ENCODE peak calls at places on chromosomes 3 and 15, in eight cellular contexts. X, Q, E, G, U, M, D and A are unnamed samples.

GRCh38 chr15:94231728-94232086 is 346 bp downstream of the MCTP2 start:
- DNase-seq in X (peak), Q (no peak), E (no peak), G (no peak), U (no peak), M (no peak), D (no peak), A (no peak)

GRCh38 chr15:23860290-23860751 is 173.2 kb upstream of the NDN start:
- DNase-seq in X (no peak), Q (no peak), E (no peak), G (no peak), U (no peak), M (no peak), D (no peak), A (no peak)

GRCh38 chr15:66646308-66646707 is 55.7 kb upstream of the SMAD6 start:
- DNase-seq in X (no peak), Q (no peak), E (no peak), G (no peak), U (peak), M (no peak), D (no peak), A (peak)

GRCh38 chr3:23830869-23831484 is 25.2 kb downstream of the UBE2E1 start:
- DNase-seq in X (no peak), Q (no peak), E (no peak), G (no peak), U (no peak), M (no peak), D (no peak), A (no peak)

GRCh38 chr3:8318002-8318649 is 183.5 kb upstream of the LMCD1 start:
- DNase-seq in X (no peak), Q (no peak), E (no peak), G (no peak), U (no peak), M (no peak), D (no peak), A (no peak)

GRCh38 chr3:155377861-155378260 is 84.4 kb upstream of the STRIT1 start:
- DNase-seq in X (no peak), Q (no peak), E (no peak), G (no peak), U (no peak), M (no peak), D (no peak), A (no peak)

GRCh38 chr3:179697933-179698332 is 45.1 kb downstream of the USP13 start:
- DNase-seq in X (no peak), Q (no peak), E (no peak), G (no peak), U (no peak), M (no peak), D (no peak), A (no peak)

GRCh38 chr15:35912196-35912595 is 366.2 kb upstream of the DPH6 start:
- DNase-seq in X (no peak), Q (no peak), E (no peak), G (no peak), U (no peak), M (no peak), D (no peak), A (no peak)

GRCh38 chr15:77550275-77551251 is 82.1 kb downstream of the LINGO1 start:
- DNase-seq in X (no peak), Q (no peak), E (no peak), G (no peak), U (no peak), M (no peak), D (no peak), A (no peak)

GRCh38 chr3:99708207-99708745 is 69.9 kb downstream of the COL8A1 start:
- DNase-seq in X (no peak), Q (no peak), E (no peak), G (peak), U (no peak), M (no peak), D (no peak), A (no peak)

GRCh38 chr15:60325905-60326304 is 71.9 kb downstream of the ANXA2 start:
- DNase-seq in X (no peak), Q (no peak), E (no peak), G (no peak), U (no peak), M (no peak), D (no peak), A (no peak)

GRCh38 chr15:89143503-89144162 is 55.4 kb downstream of the ABHD2 start:
- DNase-seq in X (no peak), Q (no peak), E (no peak), G (no peak), U (no peak), M (no peak), D (no peak), A (no peak)

DNA sequence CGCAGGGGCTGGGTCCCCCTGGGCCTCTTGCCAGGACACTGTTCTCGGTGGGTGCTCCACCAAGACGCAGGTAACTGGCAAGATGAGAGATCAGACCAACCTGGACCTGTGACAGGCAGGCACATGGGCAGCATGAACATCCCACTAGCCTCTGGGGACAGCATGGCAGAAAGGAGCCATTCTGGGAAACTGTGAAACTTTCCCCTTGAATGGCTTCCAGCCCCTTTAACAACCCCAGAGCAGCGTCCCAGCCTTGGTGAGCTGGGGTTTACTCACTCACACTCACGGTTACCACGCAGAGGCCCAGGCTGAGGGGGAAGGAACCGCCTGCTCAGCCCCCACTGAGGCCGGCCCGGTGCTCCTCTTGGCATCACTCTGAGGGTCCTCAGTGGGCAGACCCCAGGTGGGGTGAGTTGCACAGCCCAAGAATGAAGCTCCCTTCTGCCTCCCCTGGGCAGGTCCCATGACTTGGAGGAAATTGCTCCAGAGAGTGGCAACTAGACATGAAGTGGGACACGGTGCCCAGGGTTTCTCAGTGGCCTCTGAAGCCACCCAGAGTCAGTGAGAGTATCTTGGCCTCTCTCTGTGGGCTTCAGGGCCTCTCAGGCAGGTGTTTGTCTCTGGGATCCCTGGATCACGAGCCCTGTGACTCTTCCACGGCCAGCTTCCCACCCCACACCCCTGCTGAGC is 15.2 kb upstream of the SRP14 start:
- DNase-seq in X (no peak), Q (no peak), E (no peak), G (no peak), U (no peak), M (no peak), D (no peak), A (no peak)
- H3K27ac ChIP-seq in X (peak), Q (peak), E (no peak), G (peak), U (no peak), M (no peak), D (no peak), A (no peak)

DNA sequence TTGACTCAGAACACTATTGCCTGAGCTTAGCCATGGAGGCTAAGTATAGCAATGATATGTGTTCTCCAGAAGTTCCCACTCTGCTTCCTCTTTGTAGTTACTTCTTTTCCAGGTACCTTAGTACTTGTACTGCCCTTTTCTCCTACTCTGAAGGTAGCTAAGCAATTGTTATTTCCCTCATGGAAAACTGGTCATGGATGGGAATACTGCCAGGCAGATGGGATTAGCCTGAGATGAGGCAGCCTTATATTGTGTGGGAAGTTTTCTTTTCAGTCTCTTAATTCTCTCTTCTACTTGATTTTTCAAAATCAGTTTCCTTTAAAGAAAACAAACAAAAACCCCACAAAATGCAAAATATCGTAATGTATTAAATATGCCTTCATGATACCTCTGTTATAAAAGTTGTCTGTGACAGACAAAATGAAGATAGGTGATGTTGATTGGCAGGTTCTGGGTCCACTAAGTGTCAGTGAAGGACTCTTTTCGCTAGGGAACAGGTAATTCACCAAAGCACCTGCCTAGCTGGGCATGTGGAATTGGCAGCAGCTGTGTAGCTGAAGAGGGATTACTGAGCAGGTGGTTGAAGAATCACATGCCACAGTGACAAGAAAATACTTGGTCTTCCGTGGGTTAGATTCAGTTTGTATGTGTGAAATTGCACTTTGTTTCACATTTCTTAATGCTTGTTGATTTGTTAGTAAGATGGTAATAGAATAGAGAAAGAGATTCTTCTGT is 4.1 kb downstream of the ZNF609 start:
- DNase-seq in X (no peak), Q (no peak), E (peak), G (no peak), U (no peak), M (no peak), D (no peak), A (no peak)
- H3K27ac ChIP-seq in X (peak), Q (no peak), E (no peak), G (no peak), U (no peak), M (no peak), D (no peak), A (no peak)

GRCh38 chr15:68274184-68274848 is 3.2 kb upstream of the FEM1B start:
- DNase-seq in X (no peak), Q (no peak), E (no peak), G (no peak), U (no peak), M (no peak), D (no peak), A (no peak)
- H3K27ac ChIP-seq in X (peak), Q (peak), E (peak), G (peak), U (no peak), M (no peak), D (peak), A (peak)

GRCh38 chr15:48631191-48631770 is 14.2 kb downstream of the FBN1 start:
- DNase-seq in X (no peak), Q (no peak), E (no peak), G (no peak), U (no peak), M (no peak), D (no peak), A (no peak)

GRCh38 chr15:48630245-48630644 is 15.3 kb downstream of the FBN1 start:
- DNase-seq in X (no peak), Q (no peak), E (no peak), G (no peak), U (no peak), M (no peak), D (no peak), A (no peak)

GRCh38 chr15:48627260-48627969 is 18.1 kb downstream of the FBN1 start:
- DNase-seq in X (no peak), Q (no peak), E (no peak), G (no peak), U (no peak), M (no peak), D (no peak), A (no peak)

GRCh38 chr15:48625126-48625525 is 20.4 kb downstream of the FBN1 start:
- DNase-seq in X (no peak), Q (no peak), E (no peak), G (no peak), U (no peak), M (no peak), D (no peak), A (no peak)

GRCh38 chr15:48628832-48629231 is 16.7 kb downstream of the FBN1 start:
- DNase-seq in X (no peak), Q (no peak), E (no peak), G (no peak), U (no peak), M (no peak), D (no peak), A (no peak)
- H3K27ac ChIP-seq in X (no peak), Q (no peak), E (no peak), G (no peak), U (no peak), M (no peak), D (no peak), A (no peak)

GRCh38 chr3:57160731-57161086 is 4.4 kb downstream of the IL17RD start:
- DNase-seq in X (no peak), Q (no peak), E (no peak), G (no peak), U (no peak), M (no peak), D (no peak), A (no peak)
- H3K27ac ChIP-seq in X (no peak), Q (peak), E (no peak), G (peak), U (peak), M (peak), D (no peak), A (no peak)

DNA sequence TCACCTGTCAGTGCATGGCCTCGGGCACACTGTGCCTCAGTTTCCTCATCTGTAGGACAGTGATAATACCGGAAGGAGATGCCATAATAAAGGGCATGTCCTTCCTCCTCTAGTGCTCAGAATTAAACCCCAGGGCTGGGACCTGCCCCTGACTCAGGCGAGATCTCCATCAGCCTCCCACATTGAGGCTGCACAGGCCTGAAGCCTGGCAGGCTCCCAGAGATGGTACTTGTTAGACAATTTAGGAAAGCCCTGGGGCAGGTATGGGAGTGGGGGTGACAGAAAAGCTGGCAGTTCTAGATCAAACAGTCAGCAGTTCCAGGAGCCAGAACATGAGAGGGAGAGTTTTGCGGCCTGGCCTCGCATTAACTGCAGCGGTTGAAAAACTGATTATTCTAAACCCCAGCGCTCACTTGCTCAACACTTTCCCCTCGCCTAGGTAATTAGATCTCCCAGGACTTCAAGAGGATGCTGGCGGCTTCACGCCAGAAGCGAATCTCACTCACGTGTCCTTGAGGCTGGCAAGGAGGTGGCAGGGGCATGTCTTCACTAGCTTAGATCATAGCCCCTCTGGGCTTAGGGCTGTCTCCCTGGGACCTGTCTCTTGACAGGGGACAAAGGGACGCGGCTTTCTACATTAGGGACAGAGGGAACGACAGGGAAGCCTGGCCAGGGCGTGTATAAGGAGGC is 73.1 kb downstream of the ATP2B2 start:
- DNase-seq in X (peak), Q (no peak), E (no peak), G (peak), U (no peak), M (no peak), D (no peak), A (peak)
- H3K27ac ChIP-seq in X (peak), Q (no peak), E (no peak), G (no peak), U (no peak), M (no peak), D (no peak), A (no peak)

GRCh38 chr3:52072471-52072870 is 16.1 kb upstream of the DUSP7 start:
- DNase-seq in X (no peak), Q (no peak), E (no peak), G (no peak), U (no peak), M (no peak), D (no peak), A (no peak)
- H3K27ac ChIP-seq in X (no peak), Q (no peak), E (peak), G (no peak), U (no peak), M (no peak), D (no peak), A (no peak)

GRCh38 chr3:114299925-114300624 is 6.2 kb downstream of the TIGIT start:
- DNase-seq in X (no peak), Q (no peak), E (no peak), G (no peak), U (no peak), M (no peak), D (no peak), A (no peak)
- H3K27ac ChIP-seq in X (no peak), Q (no peak), E (no peak), G (no peak), U (no peak), M (no peak), D (no peak), A (no peak)

DNA sequence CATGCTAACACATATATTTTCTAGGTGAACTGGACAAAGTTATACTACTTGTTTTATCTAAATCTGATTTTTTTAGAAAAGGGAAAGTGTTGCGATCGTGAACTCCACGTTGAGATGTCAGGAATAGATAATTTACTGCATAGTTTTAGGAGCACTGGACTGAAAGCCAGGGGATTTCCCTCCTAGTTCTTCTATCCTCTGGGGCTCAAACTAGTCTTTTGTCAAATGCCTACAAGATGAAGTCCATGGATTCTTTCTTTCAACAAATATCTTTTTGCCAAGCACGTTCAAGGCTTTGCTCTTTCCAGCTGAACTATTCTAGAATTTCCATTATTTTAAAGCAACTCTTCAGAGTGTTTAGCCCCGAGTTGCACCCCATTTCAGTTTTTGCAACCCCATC is 582 bp upstream of the HPS3 start:
- DNase-seq in X (no peak), Q (no peak), E (no peak), G (no peak), U (no peak), M (no peak), D (no peak), A (no peak)
- H3K27ac ChIP-seq in X (peak), Q (peak), E (peak), G (peak), U (peak), M (peak), D (peak), A (no peak)

GRCh38 chr3:158668506-158668905 is 3.9 kb downstream of the LXN start:
- DNase-seq in X (no peak), Q (no peak), E (no peak), G (no peak), U (no peak), M (peak), D (no peak), A (no peak)

DNA sequence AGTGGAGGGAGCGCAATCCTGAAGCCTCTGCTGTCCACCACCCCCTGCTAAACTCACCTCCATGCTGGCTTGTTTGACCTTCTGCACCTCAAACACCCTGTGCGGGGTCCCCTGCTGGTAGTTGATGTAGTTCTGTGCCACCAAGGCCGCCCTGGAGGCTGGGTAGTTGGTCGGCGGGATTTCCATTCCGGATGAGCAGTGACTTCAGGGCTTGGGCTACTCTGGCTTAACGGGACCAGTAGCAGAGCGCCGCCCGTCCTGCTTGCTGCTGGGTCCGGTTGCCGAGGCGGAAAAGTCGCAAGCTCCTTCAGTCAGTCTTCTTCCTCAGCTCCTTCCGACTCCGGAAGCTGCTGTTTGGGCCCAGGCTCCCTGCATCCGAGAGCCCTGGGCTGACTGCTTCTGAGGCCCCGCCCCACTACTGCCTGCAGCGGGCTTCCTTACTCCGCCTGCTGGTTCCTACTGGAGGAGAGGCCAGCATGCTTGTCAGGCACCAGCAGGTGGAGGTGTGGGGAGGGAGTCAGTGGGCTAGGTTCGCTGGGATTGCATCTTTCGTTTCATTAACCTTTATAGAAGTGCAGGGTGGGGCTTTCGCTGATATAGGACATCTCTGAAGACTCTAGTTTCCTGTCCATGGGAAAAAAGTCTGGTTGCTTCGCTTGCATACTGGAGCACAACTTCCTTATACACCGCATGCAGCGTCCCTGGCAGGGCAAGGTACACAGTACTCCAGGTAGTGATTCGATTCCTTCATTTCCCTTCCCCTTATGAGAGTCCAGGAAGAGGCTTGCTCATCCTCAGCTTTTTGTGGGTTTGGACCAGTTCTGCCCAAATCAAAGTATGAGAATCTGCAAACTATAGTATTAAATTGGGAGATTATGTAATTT is at the start of gene LXN:
- DNase-seq in X (peak), Q (peak), E (peak), G (peak), U (peak), M (peak), D (peak), A (peak)
- H3K27ac ChIP-seq in X (peak), Q (peak), E (no peak), G (peak), U (peak), M (peak), D (peak), A (no peak)